ENCODE peak calls at places on chromosomes 11 and 22, in eight cellular contexts. D is SW480, R is COR-L47, W is nucleus accumbens, U is NCI-H2081, Y is GM13977, V is EL, P is heart left ventricle. O is an unnamed sample.

GRCh38 chr11:122107045-122107444 is 9.0 kb downstream of the BLID start:
- DNase-seq in U (peak), Y (no peak), V (no peak), R (no peak), D (no peak), P (no peak), W (no peak), O (no peak)

GRCh38 chr11:68373810-68374501 is 61.6 kb downstream of the LRP5 start:
- DNase-seq in D (no peak), R (no peak), W (no peak), V (no peak), U (no peak), P (peak), Y (no peak), O (peak)

GRCh38 chr11:9231848-9232177 is 33.3 kb downstream of the DENND5A start:
- DNase-seq in W (peak), U (no peak), D (no peak), Y (peak), R (no peak), V (peak), P (no peak), O (no peak)

GRCh38 chr11:16902182-16902581 is 112.0 kb downstream of the PLEKHA7 start:
- DNase-seq in U (no peak), R (no peak), V (no peak), Y (peak), P (no peak), W (no peak), D (peak), O (no peak)

GRCh38 chr11:74325649-74326645 is 14.5 kb upstream of the P4HA3 start:
- DNase-seq in W (peak), Y (no peak), D (no peak), R (no peak), P (peak), V (no peak), U (peak), O (no peak)

GRCh38 chr11:8338138-8338537 is 74.5 kb upstream of the LMO1 start:
- DNase-seq in P (peak), Y (peak), U (peak), R (no peak), D (peak), V (peak), W (no peak), O (peak)

GRCh38 chr11:78796956-78797355 is 222.3 kb upstream of the NARS2 start:
- DNase-seq in R (no peak), Y (no peak), D (no peak), W (no peak), V (peak), U (no peak), P (no peak), O (no peak)

GRCh38 chr22:24563246-24563645 is 7.4 kb downstream of the SNRPD3 start:
- DNase-seq in P (no peak), W (no peak), U (no peak), R (no peak), D (no peak), V (no peak), Y (no peak), O (no peak)

GRCh38 chr11:62452839-62453468 is 34.1 kb downstream of the SCGB1A1 start:
- DNase-seq in D (no peak), V (no peak), R (no peak), P (no peak), W (no peak), U (no peak), Y (no peak), O (no peak)

GRCh38 chr11:120652705-120653335 is 141.3 kb downstream of the GRIK4 start:
- DNase-seq in D (no peak), U (no peak), R (no peak), V (peak), W (no peak), Y (no peak), P (no peak), O (no peak)

GRCh38 chr22:17917490-17917983 is 106.8 kb downstream of the MICAL3 start:
- DNase-seq in Y (no peak), V (no peak), D (peak), P (peak), W (no peak), R (no peak), U (no peak), O (no peak)

GRCh38 chr22:42719656-42720262 is 911 bp downstream of the A4GALT start:
- DNase-seq in W (no peak), Y (no peak), V (no peak), D (no peak), P (no peak), U (no peak), R (no peak), O (no peak)

GRCh38 chr11:67674442-67674871 is at the start of gene ALDH3B2:
- DNase-seq in P (no peak), Y (no peak), W (no peak), U (no peak), V (no peak), D (no peak), R (no peak), O (no peak)

GRCh38 chr11:79414644-79415317 is 26.0 kb downstream of the TENM4 start:
- DNase-seq in U (no peak), W (no peak), P (peak), Y (no peak), D (no peak), R (no peak), V (peak), O (no peak)

GRCh38 chr11:103170865-103171264 is 61.6 kb downstream of the DYNC2H1 start:
- DNase-seq in U (no peak), R (no peak), P (no peak), W (no peak), Y (no peak), V (peak), D (no peak), O (no peak)

GRCh38 chr11:126589492-126589803 is 234.0 kb downstream of the ST3GAL4 start:
- DNase-seq in R (no peak), U (no peak), V (no peak), P (no peak), W (no peak), Y (no peak), D (no peak), O (no peak)

GRCh38 chr11:1049911-1050580 is 13.5 kb upstream of the MUC6 start:
- DNase-seq in V (no peak), R (no peak), W (no peak), D (no peak), P (peak), U (no peak), Y (no peak), O (no peak)

GRCh38 chr11:131246589-131247164 is 123.7 kb upstream of the NTM start:
- DNase-seq in R (no peak), V (no peak), W (peak), P (peak), Y (no peak), D (no peak), U (no peak), O (peak)

GRCh38 chr11:119356349-119357031 is 10.0 kb upstream of the MFRP start:
- DNase-seq in D (peak), Y (peak), U (no peak), W (peak), V (peak), P (peak), R (peak), O (no peak)

GRCh38 chr11:69801513-69802335 is 17.5 kb downstream of the FGF3 start:
- DNase-seq in P (no peak), W (no peak), D (peak), R (peak), V (no peak), U (no peak), Y (peak), O (no peak)

GRCh38 chr11:119338318-119338890 is 2.3 kb downstream of the C1QTNF5 start:
- DNase-seq in D (peak), U (peak), Y (peak), V (peak), R (peak), P (peak), W (peak), O (peak)

GRCh38 chr22:23278883-23279675 is 98.8 kb downstream of the BCR start:
- DNase-seq in W (peak), P (peak), R (no peak), V (no peak), U (no peak), D (no peak), Y (no peak), O (no peak)

GRCh38 chr11:64725601-64726139 is 2.7 kb upstream of the NRXN2 start:
- DNase-seq in W (no peak), R (no peak), Y (no peak), D (no peak), U (no peak), P (no peak), V (no peak), O (peak)

GRCh38 chr11:133082453-133082781 is 449.9 kb downstream of the OPCML start:
- DNase-seq in U (no peak), V (peak), R (no peak), Y (no peak), P (peak), D (no peak), W (no peak), O (no peak)

O was measured in NCI-H2227 treated with DMSO at 0.1 percent for 48 hours.